ENCODE peak calls at places on chromosomes 16 and 17, in ten cellular contexts. K is stimulated activated CD4-positive, alpha-beta T cell treated with anti-CD3 and anti-CD28 coated beads, Interleukin-1b, Interleukin-23, amount 100 ng/mL, for 1 hour; H is neural progenitor cell; U is activated T-cell treated with anti-CD3 and anti-CD28 coated beads, Interleukin-2, amount 50 U/mL, for 72 hours; Z is tibial artery; A is T-helper 2 cell; W is GM19239; N is ovary; D is activated CD4-positive, alpha-beta T cell treated with anti-CD3 and anti-CD28 coated beads, Interleukin-2, amount 10 ng/mL, durations not matched to agents 7 days and 5 days; X is T-helper 9 cell. V is an unnamed sample.
A peak's percentile ranks its signal among the peaks of the same experiment; 100 is the strongest.

GRCh38 chr16:30867747-30868146 is 26.1 kb downstream of the BCL7C start:
- DNase-seq in X (no peak), Z (no peak), N (no peak), D (no peak), W (no peak), H (no peak), A (no peak), K (no peak), U (no peak), V (no peak)

GRCh38 chr16:78528265-78528664 is 428.8 kb downstream of the WWOX start:
- DNase-seq in X (no peak), K (no peak), A (no peak), N (no peak), W (no peak), U (no peak), Z (no peak), D (no peak), H (no peak), V (no peak)

GRCh38 chr16:48978501-48978900 is 303.1 kb downstream of the CBLN1 start:
- DNase-seq in D (no peak), Z (no peak), H (no peak), A (no peak), K (no peak), N (no peak), W (no peak), X (no peak), U (no peak), V (no peak)

GRCh38 chr16:28917095-28917494 is 7.9 kb downstream of the RABEP2 start:
- DNase-seq in D (no peak), U (no peak), N (no peak), W (no peak), K (no peak), X (no peak), H (no peak), Z (no peak), A (no peak), V (no peak)

GRCh38 chr17:37650419-37651003 is 7.3 kb upstream of the DDX52 start:
- DNase-seq in H (peak; percentile 74), W (no peak), U (no peak), Z (no peak), K (no peak), N (no peak), A (no peak), X (no peak), D (no peak), V (no peak)

GRCh38 chr17:57458718-57459285 is 202.5 kb downstream of the MSI2 start:
- DNase-seq in X (no peak), Z (no peak), D (no peak), K (no peak), A (no peak), H (no peak), U (no peak), N (no peak), W (no peak), V (no peak)

GRCh38 chr17:61736438-61736837 is 126.9 kb downstream of the BRIP1 start:
- DNase-seq in X (no peak), Z (no peak), D (no peak), U (no peak), N (no peak), H (no peak), A (no peak), K (no peak), W (no peak), V (no peak)

GRCh38 chr17:69853533-69854262 is 221.3 kb upstream of the KCNJ16 start:
- DNase-seq in A (no peak), H (no peak), X (no peak), U (no peak), D (no peak), Z (no peak), N (no peak), K (no peak), W (no peak), V (no peak)

GRCh38 chr16:12543700-12544476 is 259.8 kb downstream of the CPPED1 start:
- DNase-seq in K (no peak), X (no peak), D (no peak), W (no peak), U (no peak), Z (no peak), A (no peak), H (no peak), N (no peak), V (no peak)

GRCh38 chr17:44997733-44998520 is 29.8 kb upstream of the C1QL1 start:
- DNase-seq in H (no peak), Z (no peak), D (no peak), X (no peak), N (no peak), A (no peak), W (no peak), K (no peak), U (no peak), V (no peak)

GRCh38 chr17:7139400-7139799 is 24.8 kb upstream of the ASGR2 start:
- DNase-seq in W (no peak), A (no peak), Z (no peak), N (no peak), D (no peak), U (no peak), H (no peak), X (no peak), K (no peak), V (no peak)

GRCh38 chr17:64420143-64420670 is 28.7 kb upstream of the MILR1 start:
- DNase-seq in D (peak; percentile 67), Z (no peak), H (peak; percentile 74), A (peak; percentile 43), N (no peak), U (peak; percentile 41), X (no peak), K (no peak), W (no peak), V (no peak)

GRCh38 chr17:8479431-8479947 is 43.8 kb downstream of the NDEL1 start:
- DNase-seq in K (no peak), W (no peak), N (peak; percentile 61), U (no peak), A (no peak), D (no peak), X (no peak), Z (no peak), H (no peak), V (no peak)

GRCh38 chr17:7548585-7549400 is at the start of gene TNFSF12:
- DNase-seq in H (peak; percentile 61), A (peak; percentile 30), U (peak; percentile 73), X (peak; percentile 53), N (peak; percentile 67), D (peak; percentile 69), W (no peak), Z (peak; percentile 84), K (peak; percentile 29), V (no peak)

GRCh38 chr17:78597923-78598545 is 20.8 kb upstream of the DNAH17 start:
- DNase-seq in N (no peak), W (no peak), H (no peak), K (no peak), X (no peak), Z (no peak), U (no peak), A (no peak), D (no peak), V (no peak)

GRCh38 chr16:81997738-81998137 is 13.5 kb downstream of the SDR42E1 start:
- DNase-seq in D (no peak), H (no peak), W (no peak), K (no peak), Z (no peak), U (no peak), X (no peak), N (no peak), A (no peak), V (no peak)

GRCh38 chr16:67775273-67775672 is 31.1 kb downstream of the RANBP10 start:
- DNase-seq in Z (no peak), U (no peak), K (no peak), D (no peak), A (no peak), N (no peak), X (no peak), W (no peak), H (no peak), V (no peak)

GRCh38 chr17:40542562-40543411 is 22.5 kb downstream of the CCR7 start:
- DNase-seq in A (peak; percentile 58), W (no peak), H (no peak), U (peak; percentile 77), Z (peak; percentile 95), N (peak; percentile 98), D (no peak), K (no peak), X (peak; percentile 38), V (peak; percentile 93)

GRCh38 chr16:85552980-85553435 is 60.1 kb upstream of the GSE1 start:
- DNase-seq in D (no peak), K (no peak), U (no peak), W (no peak), H (peak; percentile 95), N (no peak), Z (no peak), X (no peak), A (no peak), V (no peak)

GRCh38 chr17:28230011-28230410 is 89.0 kb upstream of the TMEM97 start:
- DNase-seq in H (no peak), X (no peak), Z (peak; percentile 38), W (no peak), K (no peak), N (no peak), D (peak; percentile 32), U (peak; percentile 62), A (no peak), V (no peak)

GRCh38 chr16:8464979-8465378 is 125.3 kb downstream of the TMEM114 start:
- DNase-seq in U (no peak), A (no peak), K (no peak), X (no peak), D (no peak), W (no peak), H (no peak), N (no peak), Z (no peak), V (no peak)

GRCh38 chr16:8863594-8864424 is 5.0 kb downstream of the CARHSP1 start:
- DNase-seq in W (no peak), X (no peak), D (no peak), U (no peak), N (no peak), K (no peak), A (no peak), Z (no peak), H (peak; percentile 23), V (no peak)